ENCODE peak calls at places on chromosomes 3 and 15, in nine cellular contexts. V is stimulated activated CD4-positive, alpha-beta T cell treated with anti-CD3 and anti-CD28 coated beads, Interleukin-2, amount 100 ng/mL, for 48 hours; I is body of pancreas; X is CD14-positive monocyte; R is thoracic aorta; M is IMR-90; L is activated T-helper 1 cell treated with anti-CD3 and anti-CD28 coated beads, Interleukin-12 subunit alpha, Interleukin-12 subunit beta, Interleukin-2, Interleukin-4 antibody, amounts not matched to agents 30 ng/mL and 10 ng/mL and 1 ng/mL, durations not matched to agents 14 hours and 24 hours and 36 hours; T is iPS-NIHi11; S is OCI-LY7. A is an unnamed sample.
A peak's percentile ranks its signal among the peaks of the same experiment; 100 is the strongest.

GRCh38 chr3:43707998-43708397 is 17.3 kb downstream of the ABHD5 start:
- DNase-seq in V (no peak), I (no peak), X (no peak), R (no peak), M (peak; percentile 96), L (no peak), T (no peak), S (no peak), A (no peak)

GRCh38 chr3:77081240-77081661 is 41.4 kb downstream of the ROBO2 start:
- DNase-seq in V (no peak), I (peak; percentile 82), X (no peak), R (no peak), M (peak; percentile 67), L (no peak), T (peak; percentile 40), S (no peak), A (no peak)

GRCh38 chr3:79113821-79114220 is 654.0 kb downstream of the ROBO1 start:
- DNase-seq in V (no peak), I (no peak), X (no peak), R (no peak), M (peak; percentile 4), L (no peak), T (no peak), S (no peak), A (no peak)

GRCh38 chr3:43754316-43754715 is 63.6 kb downstream of the ABHD5 start:
- DNase-seq in V (no peak), I (no peak), X (no peak), R (no peak), M (peak; percentile 55), L (no peak), T (no peak), S (no peak), A (no peak)

GRCh38 chr3:30548605-30549004 is 57.8 kb upstream of the TGFBR2 start:
- DNase-seq in V (no peak), I (no peak), X (no peak), R (no peak), M (no peak), L (peak; percentile 15), T (peak; percentile 51), S (peak; percentile 64), A (no peak)

GRCh38 chr3:159077860-159078259 is 276.0 kb downstream of the MFSD1 start:
- DNase-seq in V (no peak), I (no peak), X (no peak), R (no peak), M (peak; percentile 22), L (no peak), T (no peak), S (no peak), A (no peak)

GRCh38 chr3:16828815-16829214 is 55.9 kb upstream of the PLCL2 start:
- DNase-seq in V (no peak), I (peak; percentile 77), X (peak; percentile 56), R (no peak), M (peak; percentile 26), L (peak; percentile 22), T (peak; percentile 59), S (peak; percentile 77), A (no peak)

GRCh38 chr3:113057117-113057516 is 66.3 kb downstream of the GTPBP8 start:
- DNase-seq in V (no peak), I (no peak), X (no peak), R (no peak), M (no peak), L (no peak), T (no peak), S (no peak), A (no peak)

GRCh38 chr15:28935316-28935715 is 49.5 kb downstream of the APBA2 start:
- DNase-seq in V (peak; percentile 23), I (no peak), X (no peak), R (no peak), M (no peak), L (no peak), T (peak; percentile 80), S (peak; percentile 48), A (no peak)

GRCh38 chr15:95132774-95133173 is 901.4 kb downstream of the MCTP2 start:
- DNase-seq in V (no peak), I (no peak), X (no peak), R (no peak), M (peak; percentile 88), L (no peak), T (no peak), S (no peak), A (no peak)

A was measured in progenitor cell of endocrine pancreas.